ENCODE peak calls at places on chromosome 14, in nine cellular contexts. T is epithelial cell of esophagus; F is fibroblast of pulmonary artery; X is effector CD8-positive, alpha-beta T cell; U is HCT116; D is LoVo; Z is GM23248; K is body of pancreas; L is AG04450. P is an unnamed sample.

GRCh38 chr14:98189521-98189920 is 1082.5 kb downstream of the BCL11B start:
- DNase-seq in U (no peak), F (no peak), L (no peak), T (no peak), K (no peak), Z (no peak), D (no peak), X (no peak), P (no peak)

GRCh38 chr14:52020315-52020714 is 31.0 kb downstream of the RTRAF start:
- DNase-seq in D (peak; percentile 52), F (no peak), L (no peak), U (no peak), K (no peak), X (no peak), T (no peak), Z (no peak), P (no peak)

GRCh38 chr14:49612671-49613070 is 7.8 kb downstream of the RPL36AL start:
- DNase-seq in F (no peak), T (no peak), D (no peak), Z (no peak), L (no peak), U (no peak), K (no peak), X (no peak), P (no peak)

GRCh38 chr14:90140298-90140955 is 78.6 kb downstream of the KCNK13 start:
- DNase-seq in D (no peak), T (no peak), L (no peak), Z (no peak), F (peak; percentile 19), X (no peak), K (no peak), U (no peak), P (no peak)

GRCh38 chr14:104936361-104937155 is 11.9 kb downstream of the PLD4 start:
- DNase-seq in T (peak; percentile 17), D (no peak), L (no peak), Z (no peak), F (no peak), X (no peak), U (no peak), K (no peak), P (no peak)

GRCh38 chr14:71855399-71856036 is 76.7 kb upstream of the RGS6 start:
- DNase-seq in Z (peak; percentile 76), F (peak; percentile 84), D (peak; percentile 11), T (peak; percentile 80), X (peak; percentile 7), K (peak; percentile 36), L (peak; percentile 49), U (peak; percentile 46), P (peak; percentile 71)

GRCh38 chr14:31788340-31788739 is 227.1 kb downstream of the NUBPL start:
- DNase-seq in T (no peak), K (no peak), D (no peak), F (no peak), U (no peak), L (no peak), X (no peak), Z (no peak), P (no peak)

GRCh38 chr14:91873476-91874265 is 6.3 kb upstream of the TC2N start:
- DNase-seq in Z (no peak), U (no peak), X (peak; percentile 50), T (peak; percentile 71), F (no peak), D (no peak), L (no peak), K (peak; percentile 52), P (peak; percentile 74)

GRCh38 chr14:96102071-96102856 is 63.1 kb downstream of the C14orf132 start:
- DNase-seq in L (no peak), D (no peak), F (no peak), U (no peak), Z (peak; percentile 35), K (no peak), X (no peak), T (no peak), P (no peak)

GRCh38 chr14:43105305-43105704 is 1401.8 kb downstream of the FSCB start:
- DNase-seq in F (no peak), U (no peak), L (no peak), K (no peak), X (no peak), Z (no peak), D (no peak), T (no peak), P (no peak)

P was measured in thyroid gland.